ENCODE peak calls at places on chromosomes 2 and 18, in eight cellular contexts. T, Y, B, X, O, N, C and H are unnamed samples.

GRCh38 chr2:163852616-163853015 is 116.8 kb upstream of the FIGN start:
- DNase-seq in X (no peak), Y (no peak), N (no peak), T (peak), O (no peak), C (no peak), B (no peak), H (no peak)

GRCh38 chr2:100641115-100641415 is 78.3 kb downstream of the PDCL3 start:
- DNase-seq in Y (no peak), X (no peak), B (no peak), N (no peak), T (no peak), O (no peak), C (no peak), H (no peak)

GRCh38 chr2:11647834-11648600 is 22.0 kb downstream of the NTSR2 start:
- DNase-seq in T (no peak), X (no peak), N (no peak), C (no peak), Y (no peak), O (no peak), B (no peak), H (no peak)

GRCh38 chr2:89833116-89833779 is 1141.8 kb downstream of the RPIA start:
- DNase-seq in B (no peak), T (no peak), Y (no peak), N (no peak), C (no peak), X (peak), O (no peak), H (no peak)

GRCh38 chr18:55440988-55441387 is 147.0 kb downstream of the TCF4 start:
- DNase-seq in T (no peak), N (no peak), B (no peak), X (no peak), Y (no peak), O (no peak), C (no peak), H (no peak)

GRCh38 chr18:59874166-59874565 is 25.6 kb upstream of the PMAIP1 start:
- DNase-seq in C (no peak), X (peak), O (no peak), Y (no peak), T (peak), B (no peak), N (no peak), H (no peak)

GRCh38 chr2:19362652-19363473 is 4.4 kb upstream of the OSR1 start:
- DNase-seq in X (peak), N (peak), Y (peak), T (peak), C (peak), B (peak), O (peak), H (peak)

GRCh38 chr2:10434885-10435419 is 13.2 kb downstream of the ODC1 start:
- DNase-seq in X (peak), C (peak), B (peak), Y (peak), O (peak), N (peak), T (peak), H (peak)

GRCh38 chr2:161085041-161085598 is 75.1 kb upstream of the TANK start:
- DNase-seq in N (no peak), X (no peak), B (peak), T (peak), O (no peak), Y (no peak), C (no peak), H (no peak)

GRCh38 chr2:63661076-63661475 is 72.3 kb downstream of the MDH1 start:
- DNase-seq in Y (no peak), T (peak), B (no peak), N (no peak), C (no peak), O (no peak), X (no peak), H (no peak)

GRCh38 chr2:173997269-173997668 is 32.1 kb upstream of the SP3 start:
- DNase-seq in X (no peak), Y (peak), N (peak), B (no peak), T (no peak), C (no peak), O (peak), H (peak)

GRCh38 chr2:212797484-212798205 is 259.0 kb upstream of the ERBB4 start:
- DNase-seq in X (no peak), N (no peak), T (no peak), O (no peak), Y (no peak), B (no peak), C (no peak), H (no peak)

GRCh38 chr18:36537289-36537688 is 239.8 kb downstream of the FHOD3 start:
- DNase-seq in C (no peak), X (no peak), T (no peak), Y (no peak), O (no peak), N (no peak), B (no peak), H (no peak)

GRCh38 chr2:158775273-158776027 is 19.7 kb upstream of the DAPL1 start:
- DNase-seq in B (no peak), O (no peak), T (no peak), X (no peak), N (no peak), C (no peak), Y (no peak), H (no peak)

GRCh38 chr2:158664987-158665386 is 130.1 kb upstream of the DAPL1 start:
- DNase-seq in T (no peak), X (no peak), B (no peak), N (no peak), O (no peak), Y (no peak), C (peak), H (no peak)

GRCh38 chr2:180979086-180979934 is 1.1 kb upstream of the UBE2E3 start:
- DNase-seq in O (peak), Y (peak), N (peak), B (no peak), X (no peak), C (no peak), T (peak), H (no peak)

GRCh38 chr2:70325875-70326274 is 24.0 kb upstream of the FAM136A start:
- DNase-seq in O (no peak), T (no peak), X (no peak), B (no peak), N (no peak), C (no peak), Y (no peak), H (no peak)

GRCh38 chr18:51135361-51135760 is 62.1 kb downstream of the MEX3C start:
- DNase-seq in O (no peak), B (no peak), C (no peak), X (peak), N (no peak), Y (no peak), T (peak), H (no peak)

GRCh38 chr2:45483997-45484396 is 127.1 kb downstream of the SRBD1 start:
- DNase-seq in C (no peak), N (no peak), X (peak), Y (no peak), B (no peak), O (peak), T (peak), H (no peak)

GRCh38 chr2:179981085-179981484 is 26.0 kb downstream of the CWC22 start:
- DNase-seq in X (no peak), N (no peak), T (peak), O (no peak), B (no peak), C (no peak), Y (no peak), H (no peak)

GRCh38 chr18:644395-645004 is 13.0 kb upstream of the TYMS start:
- DNase-seq in X (no peak), C (no peak), T (peak), B (no peak), O (no peak), N (no peak), Y (peak), H (no peak)

GRCh38 chr2:182522930-182523541 is 96.2 kb upstream of the PDE1A start:
- DNase-seq in N (no peak), B (no peak), X (no peak), T (no peak), C (no peak), Y (no peak), O (no peak), H (no peak)

GRCh38 chr2:6986894-6987487 is 69.8 kb downstream of the RNF144A start:
- DNase-seq in N (no peak), O (no peak), B (no peak), T (no peak), C (no peak), X (no peak), Y (peak), H (no peak)

GRCh38 chr18:57446322-57446721 is 11.1 kb downstream of the ONECUT2 start:
- DNase-seq in C (no peak), Y (no peak), T (peak), X (peak), O (peak), N (no peak), B (peak), H (no peak)

DNA sequence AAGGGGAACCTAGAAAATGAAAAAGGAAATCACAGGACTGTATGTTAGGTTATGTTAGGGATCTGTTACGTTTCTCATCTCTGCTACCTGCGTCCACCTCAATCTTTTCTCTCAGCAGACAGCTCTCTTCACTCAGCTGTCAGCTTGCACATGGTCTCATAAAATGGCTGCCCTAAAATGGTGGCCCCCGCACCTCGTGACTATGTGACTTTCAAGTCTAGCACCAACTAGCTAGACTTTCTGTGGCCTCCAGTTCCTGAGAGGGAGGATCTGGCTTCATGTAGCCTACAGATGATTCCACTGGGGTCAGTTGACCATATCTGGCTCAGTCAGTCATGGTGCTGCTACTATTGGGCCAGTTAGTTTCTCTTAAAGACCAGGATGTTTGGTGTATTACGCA is 147.2 kb upstream of the SLC1A4 start:
- DNase-seq in O (no peak), T (no peak), X (no peak), B (no peak), C (no peak), N (no peak), Y (no peak), H (no peak)
- H3K27ac ChIP-seq in O (peak), T (no peak), X (no peak), B (no peak), C (no peak), N (no peak), Y (no peak), H (no peak)

GRCh38 chr2:65438137-65438899 is 5.9 kb upstream of the SPRED2 start:
- DNase-seq in X (no peak), N (no peak), C (no peak), T (no peak), Y (no peak), B (no peak), O (no peak), H (no peak)
- H3K27ac ChIP-seq in X (peak), N (no peak), C (no peak), T (no peak), Y (no peak), B (no peak), O (no peak), H (no peak)

GRCh38 chr18:48639772-48640432 is 101.1 kb downstream of the CTIF start:
- DNase-seq in X (no peak), N (no peak), O (no peak), Y (no peak), C (no peak), T (no peak), B (no peak), H (no peak)
- H3K27ac ChIP-seq in X (peak), N (no peak), O (no peak), Y (no peak), C (no peak), T (no peak), B (no peak), H (no peak)

DNA sequence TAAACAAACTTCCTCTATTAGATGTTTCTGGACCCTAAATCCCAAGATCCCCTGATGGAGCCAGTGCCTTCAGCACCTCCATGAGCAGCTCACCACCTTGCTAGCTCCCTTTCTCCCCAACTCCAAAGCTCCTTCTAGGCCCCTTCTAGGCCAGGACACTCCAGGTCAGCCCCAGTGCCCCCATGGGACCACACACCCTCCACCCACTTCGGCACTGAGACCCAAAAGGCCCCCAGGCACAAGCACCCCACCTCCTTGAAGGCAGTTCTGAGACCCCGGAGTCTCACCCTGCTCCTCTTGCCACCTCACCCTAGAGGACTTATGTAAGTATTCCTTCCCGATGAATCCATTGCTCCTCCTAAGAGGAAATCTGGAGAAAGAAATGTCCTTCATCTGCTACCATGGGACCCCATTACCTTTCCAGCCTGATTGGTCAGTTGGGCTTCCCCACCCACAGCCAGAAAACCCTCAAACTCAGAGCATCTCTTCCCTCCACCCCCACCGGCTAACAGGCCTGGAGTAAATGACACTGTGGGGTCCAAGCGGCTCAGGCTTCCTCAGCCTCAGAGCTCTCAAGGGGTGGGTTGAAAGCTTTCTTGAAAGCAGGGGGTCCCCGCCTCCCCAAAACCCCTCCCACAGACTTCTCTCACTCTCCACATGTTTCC is 9.8 kb upstream of the ARMC9 start:
- DNase-seq in T (no peak), O (no peak), X (no peak), N (no peak), C (no peak), B (no peak), Y (no peak), H (no peak)
- H3K27ac ChIP-seq in T (no peak), O (no peak), X (no peak), N (no peak), C (no peak), B (no peak), Y (no peak), H (peak)

GRCh38 chr2:236674238-236674637 is 104.6 kb downstream of the ACKR3 start:
- DNase-seq in B (no peak), T (no peak), N (peak), O (no peak), Y (no peak), X (no peak), C (no peak), H (no peak)
- H3K27ac ChIP-seq in B (no peak), T (no peak), N (no peak), O (no peak), Y (no peak), X (no peak), C (no peak), H (no peak)